ENCODE peak calls at places on chromosome 15, in four cellular contexts. A is lower leg skin, R is endothelial cell, C is vagina. O is an unnamed sample.

GRCh38 chr15:100788731-100789105 is 90.9 kb upstream of the ALDH1A3 start:
- DNase-seq in A (no peak), R (no peak), C (peak), O (no peak)

GRCh38 chr15:90262426-90262825 is 3.0 kb upstream of the NGRN start:
- DNase-seq in A (no peak), R (no peak), C (no peak), O (no peak)

GRCh38 chr15:53072077-53072476 is 281.9 kb upstream of the ONECUT1 start:
- DNase-seq in A (peak), R (peak), C (no peak), O (no peak)

GRCh38 chr15:67077641-67078215 is 12.3 kb downstream of the SMAD3 start:
- DNase-seq in A (no peak), R (no peak), C (no peak), O (no peak)

GRCh38 chr15:27541581-27541980 is 557.5 kb downstream of the OCA2 start:
- DNase-seq in A (no peak), R (no peak), C (no peak), O (no peak)

GRCh38 chr15:72758195-72758594 is 25.4 kb downstream of the ADPGK start:
- DNase-seq in A (no peak), R (no peak), C (no peak), O (no peak)

GRCh38 chr15:100559330-100559729 is 30.6 kb upstream of the CERS3 start:
- DNase-seq in A (peak), R (no peak), C (peak), O (no peak)

GRCh38 chr15:25795061-25795460 is 68.1 kb downstream of the ATP10A start:
- DNase-seq in A (no peak), R (no peak), C (peak), O (no peak)

GRCh38 chr15:101255066-101255415 is 3.2 kb upstream of the CHSY1 start:
- DNase-seq in A (no peak), R (no peak), C (no peak), O (no peak)

GRCh38 chr15:47903369-47903768 is 186.1 kb downstream of the SEMA6D start:
- DNase-seq in A (no peak), R (no peak), C (no peak), O (no peak)

GRCh38 chr15:101048191-101049011 is 129.2 kb downstream of the LRRK1 start:
- DNase-seq in A (peak), R (no peak), C (peak), O (peak)

GRCh38 chr15:61857169-61857829 is 202.9 kb downstream of the VPS13C start:
- DNase-seq in A (no peak), R (no peak), C (no peak), O (no peak)

GRCh38 chr15:81784751-81785150 is 261.1 kb downstream of the MEX3B start:
- DNase-seq in A (no peak), R (no peak), C (peak), O (no peak)

GRCh38 chr15:61367953-61368352 is 138.9 kb upstream of the RORA start:
- DNase-seq in A (no peak), R (no peak), C (no peak), O (no peak)

GRCh38 chr15:64642875-64643274 is 132.5 kb downstream of the RBPMS2 start:
- DNase-seq in A (no peak), R (no peak), C (no peak), O (no peak)

GRCh38 chr15:46857103-46857502 is 860.2 kb upstream of the SEMA6D start:
- DNase-seq in A (no peak), R (no peak), C (no peak), O (no peak)

GRCh38 chr15:101057841-101058407 is 138.8 kb downstream of the LRRK1 start:
- DNase-seq in A (peak), R (no peak), C (peak), O (no peak)

GRCh38 chr15:89806217-89806564 is 8.5 kb downstream of the ANPEP start:
- DNase-seq in A (no peak), R (no peak), C (no peak), O (no peak)

GRCh38 chr15:67833504-67834248 is 6.2 kb downstream of the RNU6-1 start:
- DNase-seq in A (no peak), R (peak), C (no peak), O (peak)

GRCh38 chr15:49301562-49301961 is 121.5 kb upstream of the FGF7 start:
- DNase-seq in A (no peak), R (no peak), C (no peak), O (no peak)

GRCh38 chr15:35874260-35874905 is 328.4 kb upstream of the DPH6 start:
- DNase-seq in A (peak), R (no peak), C (no peak), O (no peak)

GRCh38 chr15:38564557-38565286 is at the start of gene RASGRP1:
- DNase-seq in A (no peak), R (peak), C (no peak), O (peak)

GRCh38 chr15:75577401-75578205 is 1.5 kb downstream of the PTPN9 start:
- DNase-seq in A (no peak), R (no peak), C (no peak), O (no peak)

GRCh38 chr15:90637693-90638092 is 79.5 kb upstream of the BLM start:
- DNase-seq in A (no peak), R (no peak), C (no peak), O (peak)

GRCh38 chr15:98321916-98322315 is 326.4 kb upstream of the IGF1R start:
- DNase-seq in A (peak), R (no peak), C (no peak), O (peak)

GRCh38 chr15:69784808-69785550 is 312.7 kb downstream of the TLE3 start:
- DNase-seq in A (no peak), R (no peak), C (peak), O (no peak)

GRCh38 chr15:101133751-101134261 is 118.0 kb downstream of the CHSY1 start:
- DNase-seq in A (no peak), R (no peak), C (no peak), O (peak)

GRCh38 chr15:95495033-95495541 is 835.4 kb upstream of the NR2F2 start:
- DNase-seq in A (no peak), R (no peak), C (no peak), O (no peak)

GRCh38 chr15:25703726-25704125 is 159.4 kb downstream of the ATP10A start:
- DNase-seq in A (no peak), R (no peak), C (no peak), O (no peak)

GRCh38 chr15:32936283-32936918 is 218.6 kb downstream of the GREM1 start:
- DNase-seq in A (no peak), R (no peak), C (no peak), O (no peak)

GRCh38 chr15:89785064-89785770 is 9.1 kb downstream of the MESP2 start:
- DNase-seq in A (no peak), R (no peak), C (no peak), O (no peak)

GRCh38 chr15:51736646-51737537 is 563 bp downstream of the LYSMD2 start:
- DNase-seq in A (peak), R (peak), C (no peak), O (peak)
- TF ChIP-seq CTCF in A (no peak), R (no peak), C (no peak), O (no peak)

GRCh38 chr15:74482661-74483060 is 21.7 kb upstream of the UBL7 start:
- DNase-seq in A (no peak), R (peak), C (no peak), O (no peak)
- TF ChIP-seq CTCF in A (no peak), R (no peak), C (no peak), O (no peak)

GRCh38 chr15:29568840-29569532 is 253.3 kb downstream of the TJP1 start:
- DNase-seq in A (no peak), R (peak), C (no peak), O (peak)
- TF ChIP-seq CTCF in A (no peak), R (no peak), C (no peak), O (no peak)

GRCh38 chr15:85858586-85859375 is 64.1 kb upstream of the KLHL25 start:
- DNase-seq in A (peak), R (peak), C (no peak), O (peak)

GRCh38 chr15:85859671-85860070 is 64.9 kb upstream of the KLHL25 start:
- DNase-seq in A (no peak), R (no peak), C (no peak), O (peak)

GRCh38 chr15:85852969-85853368 is 58.2 kb upstream of the KLHL25 start:
- DNase-seq in A (no peak), R (no peak), C (no peak), O (no peak)

GRCh38 chr15:85849946-85850345 is 55.2 kb upstream of the KLHL25 start:
- DNase-seq in A (no peak), R (no peak), C (no peak), O (no peak)

DNA sequence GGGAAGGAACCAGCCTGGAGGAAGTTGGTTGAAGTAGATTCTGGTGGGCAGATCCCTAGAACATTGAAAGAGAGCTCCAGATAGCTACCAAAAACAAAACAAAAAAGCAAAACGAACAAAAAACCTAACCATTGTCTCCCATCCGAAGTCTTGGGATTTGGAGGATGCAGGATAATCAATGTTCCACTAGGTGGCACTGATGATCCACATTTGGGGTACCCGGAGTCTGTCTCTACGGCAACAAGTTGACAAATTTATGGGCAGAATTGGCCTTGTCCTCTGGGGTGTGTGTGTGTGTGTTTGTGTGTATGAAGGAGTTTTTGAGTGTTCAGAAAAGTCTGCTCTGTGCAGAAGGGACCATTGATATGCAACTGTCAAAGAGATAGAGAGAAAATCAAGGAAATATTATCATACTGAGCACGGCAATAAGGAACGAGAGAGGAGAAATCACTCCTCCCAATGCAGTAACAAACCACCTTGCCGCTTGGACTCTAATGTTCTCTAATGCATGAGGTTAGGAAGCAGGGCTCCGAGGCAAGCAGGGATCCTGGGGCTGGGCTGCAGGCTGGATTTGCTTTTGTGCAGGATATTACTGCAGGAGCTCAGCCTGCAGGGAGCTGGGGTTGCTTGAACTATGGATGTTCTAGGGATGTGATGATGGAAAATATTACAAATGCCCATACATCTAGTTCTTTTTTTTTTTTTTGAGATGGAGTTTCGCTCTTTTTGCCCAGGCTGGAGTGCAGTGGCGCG is 59.8 kb upstream of the KLHL25 start:
- DNase-seq in A (peak), R (peak), C (no peak), O (peak)
- TF ChIP-seq CTCF in A (no peak), R (peak), C (peak), O (peak)

DNA sequence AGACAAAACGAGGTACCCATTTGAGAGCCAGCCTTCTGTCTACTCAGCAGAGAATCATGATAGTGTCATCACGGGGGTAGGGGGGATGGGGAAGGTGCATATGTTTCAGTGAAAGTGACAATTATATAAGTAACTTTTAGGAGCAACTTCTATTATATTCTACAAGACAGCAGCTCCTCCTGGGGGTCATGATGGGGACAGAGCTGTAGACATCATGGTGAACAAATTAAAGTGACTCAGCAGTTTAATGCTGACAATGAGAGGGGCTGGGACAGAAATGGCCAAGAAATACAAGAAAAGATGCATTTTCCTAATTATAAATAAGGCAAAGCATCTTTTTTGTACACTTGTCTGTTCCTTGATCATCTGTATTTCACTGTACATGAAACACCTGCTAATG is 11.8 kb downstream of the CAPN3 start:
- DNase-seq in A (no peak), R (no peak), C (no peak), O (no peak)
- TF ChIP-seq CTCF in A (no peak), R (no peak), C (no peak), O (no peak)

GRCh38 chr15:31870336-31871158 is 159.8 kb upstream of the CHRNA7 start:
- DNase-seq in A (peak), R (peak), C (no peak), O (peak)
- TF ChIP-seq CTCF in A (no peak), R (no peak), C (no peak), O (no peak)

DNA sequence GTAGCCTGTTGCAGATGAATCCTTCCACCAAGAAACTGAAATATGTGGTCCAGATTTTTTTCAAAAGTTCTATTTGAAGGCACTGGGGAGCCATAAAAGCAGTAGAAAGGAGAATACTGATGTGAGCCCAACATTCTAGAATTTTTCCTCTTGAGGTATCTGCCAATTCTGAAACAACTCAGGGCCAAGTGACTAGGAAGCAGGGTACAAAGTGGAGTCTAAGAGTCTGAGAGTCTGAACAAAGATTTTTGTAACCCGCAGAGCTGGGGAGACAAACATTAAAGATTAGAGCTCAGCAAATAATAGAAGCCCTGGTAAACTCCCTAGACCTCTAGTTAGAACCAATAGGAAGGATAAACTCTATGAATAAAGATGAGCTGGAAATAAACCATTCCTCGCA is 58.2 kb upstream of the SLCO3A1 start:
- DNase-seq in A (peak), R (no peak), C (no peak), O (no peak)
- TF ChIP-seq CTCF in A (no peak), R (no peak), C (no peak), O (no peak)

DNA sequence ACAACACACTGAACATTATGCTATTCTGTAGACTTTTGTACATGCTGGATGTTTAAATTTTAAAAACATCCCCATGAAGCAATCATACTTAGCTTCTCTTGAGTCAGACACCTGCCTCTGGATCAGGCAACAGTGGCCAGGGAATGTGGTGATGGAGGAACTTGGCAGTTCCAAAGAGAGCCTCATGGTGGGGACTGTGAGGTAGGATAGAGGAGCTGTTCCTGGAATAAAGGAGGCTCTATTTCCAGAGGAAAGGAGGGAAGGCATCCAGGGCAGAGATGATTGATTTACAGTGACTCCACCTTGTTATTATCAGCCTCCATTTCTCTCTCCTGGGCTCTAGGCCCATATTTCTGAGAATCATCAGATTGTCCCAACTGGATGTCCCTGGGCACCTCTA is 35.0 kb upstream of the ABHD17C start:
- DNase-seq in A (peak), R (peak), C (no peak), O (peak)
- TF ChIP-seq CTCF in A (no peak), R (peak), C (no peak), O (peak)

GRCh38 chr15:87955284-87955909 is 301.1 kb downstream of the NTRK3 start:
- DNase-seq in A (no peak), R (no peak), C (no peak), O (no peak)

GRCh38 chr15:87954783-87955182 is 301.8 kb downstream of the NTRK3 start:
- DNase-seq in A (no peak), R (no peak), C (no peak), O (no peak)

GRCh38 chr15:87961851-87962816 is 294.4 kb downstream of the NTRK3 start:
- DNase-seq in A (no peak), R (peak), C (no peak), O (no peak)

GRCh38 chr15:87959658-87960057 is 296.9 kb downstream of the NTRK3 start:
- DNase-seq in A (no peak), R (no peak), C (no peak), O (no peak)

GRCh38 chr15:87959080-87959479 is 297.5 kb downstream of the NTRK3 start:
- DNase-seq in A (no peak), R (peak), C (no peak), O (peak)
- TF ChIP-seq CTCF in A (no peak), R (peak), C (no peak), O (no peak)

GRCh38 chr15:39888809-39889208 is 31.3 kb downstream of the GPR176 start:
- DNase-seq in A (no peak), R (no peak), C (no peak), O (no peak)
- TF ChIP-seq CTCF in A (no peak), R (no peak), C (no peak), O (no peak)